ENCODE peak calls at places on chromosomes 12 and 14, in five cellular contexts. Q is stimulated activated CD8-positive, alpha-beta memory T cell treated with anti-CD3 and anti-CD28 coated beads, Interleukin-2, amount 100 ng/mL, for 48 hours; B is CD4-positive, alpha-beta memory T cell; F is HT1080; N is IMR-90. Y is an unnamed sample.

GRCh38 chr14:22296722-22297121 is 292.3 kb downstream of the DAD1 start:
- DNase-seq in F (peak; percentile 23), N (peak; percentile 90), Q (no peak), B (no peak), Y (no peak)

GRCh38 chr14:92546347-92547053 is 32.9 kb downstream of the RIN3 start:
- DNase-seq in Q (no peak), F (peak; percentile 18), N (peak; percentile 82), B (no peak), Y (no peak)

GRCh38 chr14:88297306-88297705 is 25.8 kb downstream of the KCNK10 start:
- DNase-seq in F (no peak), N (no peak), B (no peak), Q (no peak), Y (no peak)

GRCh38 chr14:24674204-24674970 is 40.4 kb upstream of the GZMB start:
- DNase-seq in N (no peak), F (no peak), Q (peak; percentile 42), B (peak; percentile 35), Y (no peak)

GRCh38 chr12:76595056-76595455 is 35.5 kb upstream of the OSBPL8 start:
- DNase-seq in Q (no peak), B (no peak), F (no peak), N (no peak), Y (no peak)

GRCh38 chr14:98964171-98964570 is 307.8 kb downstream of the BCL11B start:
- DNase-seq in Q (no peak), B (no peak), F (no peak), N (no peak), Y (no peak)

GRCh38 chr14:74882103-74882920 is 596 bp downstream of the DLST start:
- DNase-seq in B (peak; percentile 73), Q (peak; percentile 23), F (no peak), N (peak; percentile 41), Y (peak; percentile 46)

GRCh38 chr14:100525615-100526014 is 61.6 kb downstream of the BEGAIN start:
- DNase-seq in B (no peak), Q (no peak), F (no peak), N (no peak), Y (no peak)

GRCh38 chr12:64618953-64619590 is 8.8 kb downstream of the RASSF3 start:
- DNase-seq in B (no peak), Q (no peak), F (no peak), N (peak; percentile 78), Y (no peak)

GRCh38 chr12:75721231-75721641 is 209.8 kb upstream of the KRR1 start:
- DNase-seq in F (no peak), B (no peak), N (peak; percentile 19), Q (no peak), Y (no peak)

GRCh38 chr12:32214723-32215122 is 108.1 kb downstream of the BICD1 start:
- DNase-seq in F (no peak), Q (no peak), N (no peak), B (no peak), Y (no peak)